ENCODE peak calls at places on chromosomes 5 and 9, in nine cellular contexts. One of them, this sample, is unnamed.

GRCh38 chr9:86500667-86501435 is 146.6 kb upstream of the TUT7 start:
- DNase-seq in MM.1S: no peak
- DNase-seq in stomach: no peak
- DNase-seq in mucosa of descending colon: no peak
- DNase-seq in cardiac fibroblast: peak; percentile 92
- DNase-seq in fibroblast of lung: peak; percentile 95
- DNase-seq in tibial nerve: peak; percentile 18
- DNase-seq in lower lobe of right lung: no peak
- DNase-seq in HL-60: no peak
- DNase-seq in this sample: no peak

GRCh38 chr5:14443665-14444064 is 137.9 kb upstream of the OTULINL start:
- DNase-seq in MM.1S: no peak
- DNase-seq in stomach: no peak
- DNase-seq in mucosa of descending colon: no peak
- DNase-seq in cardiac fibroblast: no peak
- DNase-seq in fibroblast of lung: no peak
- DNase-seq in tibial nerve: no peak
- DNase-seq in lower lobe of right lung: no peak
- DNase-seq in HL-60: no peak
- DNase-seq in this sample: peak; percentile 88

GRCh38 chr5:90381213-90381929 is 28.2 kb downstream of the CETN3 start:
- DNase-seq in MM.1S: peak; percentile 64
- DNase-seq in stomach: no peak
- DNase-seq in mucosa of descending colon: peak; percentile 23
- DNase-seq in cardiac fibroblast: no peak
- DNase-seq in fibroblast of lung: no peak
- DNase-seq in tibial nerve: no peak
- DNase-seq in lower lobe of right lung: no peak
- DNase-seq in HL-60: no peak
- DNase-seq in this sample: peak; percentile 80

GRCh38 chr5:149227168-149227826 is 44.4 kb upstream of the AFAP1L1 start:
- DNase-seq in MM.1S: no peak
- DNase-seq in stomach: no peak
- DNase-seq in mucosa of descending colon: no peak
- DNase-seq in cardiac fibroblast: peak; percentile 65
- DNase-seq in fibroblast of lung: no peak
- DNase-seq in tibial nerve: no peak
- DNase-seq in lower lobe of right lung: no peak
- DNase-seq in HL-60: no peak
- DNase-seq in this sample: no peak

GRCh38 chr9:91360551-91361293 is 996 bp downstream of the AUH start:
- DNase-seq in MM.1S: no peak
- DNase-seq in stomach: no peak
- DNase-seq in mucosa of descending colon: no peak
- DNase-seq in cardiac fibroblast: no peak
- DNase-seq in fibroblast of lung: peak; percentile 22
- DNase-seq in tibial nerve: no peak
- DNase-seq in lower lobe of right lung: no peak
- DNase-seq in HL-60: no peak
- DNase-seq in this sample: no peak

GRCh38 chr5:65955746-65956145 is 29.4 kb downstream of the ERBIN start:
- DNase-seq in MM.1S: no peak
- DNase-seq in stomach: no peak
- DNase-seq in mucosa of descending colon: no peak
- DNase-seq in cardiac fibroblast: no peak
- DNase-seq in fibroblast of lung: no peak
- DNase-seq in tibial nerve: no peak
- DNase-seq in lower lobe of right lung: no peak
- DNase-seq in HL-60: no peak
- DNase-seq in this sample: no peak

GRCh38 chr5:6758201-6758600 is 45.0 kb downstream of the TENT4A start:
- DNase-seq in MM.1S: no peak
- DNase-seq in stomach: no peak
- DNase-seq in mucosa of descending colon: no peak
- DNase-seq in cardiac fibroblast: no peak
- DNase-seq in fibroblast of lung: no peak
- DNase-seq in tibial nerve: no peak
- DNase-seq in lower lobe of right lung: no peak
- DNase-seq in HL-60: no peak
- DNase-seq in this sample: no peak

GRCh38 chr9:134687556-134687955 is 46.0 kb downstream of the COL5A1 start:
- DNase-seq in MM.1S: no peak
- DNase-seq in stomach: no peak
- DNase-seq in mucosa of descending colon: no peak
- DNase-seq in cardiac fibroblast: no peak
- DNase-seq in fibroblast of lung: no peak
- DNase-seq in tibial nerve: no peak
- DNase-seq in lower lobe of right lung: peak; percentile 16
- DNase-seq in HL-60: no peak
- DNase-seq in this sample: no peak

GRCh38 chr5:84381501-84382362 is 2.9 kb downstream of the EDIL3 start:
- DNase-seq in MM.1S: no peak
- DNase-seq in stomach: no peak
- DNase-seq in mucosa of descending colon: no peak
- DNase-seq in cardiac fibroblast: peak; percentile 44
- DNase-seq in fibroblast of lung: peak; percentile 23
- DNase-seq in tibial nerve: no peak
- DNase-seq in lower lobe of right lung: no peak
- DNase-seq in HL-60: peak; percentile 34
- DNase-seq in this sample: no peak

GRCh38 chr5:124315746-124316415 is 430.6 kb downstream of the ZNF608 start:
- DNase-seq in MM.1S: no peak
- DNase-seq in stomach: no peak
- DNase-seq in mucosa of descending colon: no peak
- DNase-seq in cardiac fibroblast: peak; percentile 50
- DNase-seq in fibroblast of lung: peak; percentile 88
- DNase-seq in tibial nerve: no peak
- DNase-seq in lower lobe of right lung: no peak
- DNase-seq in HL-60: no peak
- DNase-seq in this sample: no peak

GRCh38 chr9:79663878-79664277 is 92.1 kb downstream of the TLE4 start:
- DNase-seq in MM.1S: no peak
- DNase-seq in stomach: no peak
- DNase-seq in mucosa of descending colon: no peak
- DNase-seq in cardiac fibroblast: no peak
- DNase-seq in fibroblast of lung: no peak
- DNase-seq in tibial nerve: no peak
- DNase-seq in lower lobe of right lung: no peak
- DNase-seq in HL-60: no peak
- DNase-seq in this sample: no peak

GRCh38 chr9:133814586-133815090 is 76.5 kb upstream of the SARDH start:
- DNase-seq in MM.1S: no peak
- DNase-seq in stomach: no peak
- DNase-seq in mucosa of descending colon: no peak
- DNase-seq in cardiac fibroblast: no peak
- DNase-seq in fibroblast of lung: no peak
- DNase-seq in tibial nerve: no peak
- DNase-seq in lower lobe of right lung: no peak
- DNase-seq in HL-60: no peak
- DNase-seq in this sample: no peak

GRCh38 chr5:3595102-3595961 is at the start of gene IRX1:
- DNase-seq in MM.1S: no peak
- DNase-seq in stomach: no peak
- DNase-seq in mucosa of descending colon: no peak
- DNase-seq in cardiac fibroblast: no peak
- DNase-seq in fibroblast of lung: no peak
- DNase-seq in tibial nerve: no peak
- DNase-seq in lower lobe of right lung: no peak
- DNase-seq in HL-60: no peak
- DNase-seq in this sample: no peak

GRCh38 chr5:150766265-150766664 is 7.4 kb upstream of the DCTN4 start:
- DNase-seq in MM.1S: no peak
- DNase-seq in stomach: no peak
- DNase-seq in mucosa of descending colon: no peak
- DNase-seq in cardiac fibroblast: no peak
- DNase-seq in fibroblast of lung: no peak
- DNase-seq in tibial nerve: no peak
- DNase-seq in lower lobe of right lung: no peak
- DNase-seq in HL-60: no peak
- DNase-seq in this sample: no peak

GRCh38 chr5:133343196-133343595 is 269.1 kb downstream of the FSTL4 start:
- DNase-seq in MM.1S: no peak
- DNase-seq in stomach: no peak
- DNase-seq in mucosa of descending colon: no peak
- DNase-seq in cardiac fibroblast: no peak
- DNase-seq in fibroblast of lung: no peak
- DNase-seq in tibial nerve: no peak
- DNase-seq in lower lobe of right lung: no peak
- DNase-seq in HL-60: no peak
- DNase-seq in this sample: peak; percentile 23

DNA sequence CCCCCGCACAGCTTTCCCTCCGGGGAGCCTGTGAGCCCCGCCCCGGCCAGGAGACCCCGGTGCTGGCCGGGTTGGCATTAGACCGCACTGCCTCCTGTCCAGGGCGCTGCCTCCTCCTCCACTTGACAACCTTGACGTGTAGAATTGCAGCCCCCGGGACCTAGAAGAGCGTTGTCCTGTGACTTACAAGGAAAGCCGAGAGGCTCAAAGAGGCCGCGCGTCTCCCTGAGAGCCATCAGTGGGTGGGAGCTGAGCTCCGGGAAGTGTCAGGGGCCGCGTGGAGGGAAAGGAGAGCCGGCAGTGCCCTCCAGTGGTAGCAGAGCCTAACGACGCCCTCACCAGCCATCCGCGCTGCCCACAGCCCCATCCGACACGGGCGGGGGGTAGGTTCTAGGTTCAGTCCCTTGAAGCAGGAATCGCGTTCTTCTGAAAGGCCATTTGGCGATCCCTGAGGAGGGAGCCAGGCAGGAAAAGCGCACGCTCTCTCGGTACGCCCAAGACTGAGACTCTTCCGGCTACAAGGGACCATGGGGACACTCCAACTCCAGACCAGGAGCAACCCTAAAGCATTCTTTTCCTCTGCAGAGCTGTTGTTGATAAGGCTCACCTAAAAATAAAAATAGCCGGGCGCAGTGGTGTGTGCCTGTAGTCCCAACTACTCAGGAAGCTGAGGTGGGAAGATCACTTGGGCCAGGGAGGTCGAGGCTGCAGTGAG is 40.6 kb upstream of the SAP30L start:
- DNase-seq in MM.1S: peak; percentile 75
- DNase-seq in stomach: peak; percentile 80
- DNase-seq in mucosa of descending colon: peak; percentile 82
- DNase-seq in cardiac fibroblast: peak; percentile 80
- DNase-seq in fibroblast of lung: peak; percentile 69
- DNase-seq in tibial nerve: peak; percentile 76
- DNase-seq in lower lobe of right lung: peak; percentile 84
- DNase-seq in HL-60: peak; percentile 12
- DNase-seq in this sample: no peak
- H3K4me3 ChIP-seq in MM.1S: peak overlapping the region; percentile 35
- H3K4me3 ChIP-seq in stomach: peak overlapping the region; percentile 35
- H3K4me3 ChIP-seq in mucosa of descending colon: no peak overlapping the region
- H3K4me3 ChIP-seq in cardiac fibroblast: peak overlapping the region; percentile 30
- H3K4me3 ChIP-seq in fibroblast of lung: peak overlapping the region; percentile 24
- H3K4me3 ChIP-seq in tibial nerve: peak overlapping the region; percentile 41
- H3K4me3 ChIP-seq in lower lobe of right lung: peak overlapping the region; percentile 46
- H3K4me3 ChIP-seq in HL-60: peak overlapping the region; percentile 16
- H3K4me3 ChIP-seq in this sample: peak overlapping the region; percentile 17

DNA sequence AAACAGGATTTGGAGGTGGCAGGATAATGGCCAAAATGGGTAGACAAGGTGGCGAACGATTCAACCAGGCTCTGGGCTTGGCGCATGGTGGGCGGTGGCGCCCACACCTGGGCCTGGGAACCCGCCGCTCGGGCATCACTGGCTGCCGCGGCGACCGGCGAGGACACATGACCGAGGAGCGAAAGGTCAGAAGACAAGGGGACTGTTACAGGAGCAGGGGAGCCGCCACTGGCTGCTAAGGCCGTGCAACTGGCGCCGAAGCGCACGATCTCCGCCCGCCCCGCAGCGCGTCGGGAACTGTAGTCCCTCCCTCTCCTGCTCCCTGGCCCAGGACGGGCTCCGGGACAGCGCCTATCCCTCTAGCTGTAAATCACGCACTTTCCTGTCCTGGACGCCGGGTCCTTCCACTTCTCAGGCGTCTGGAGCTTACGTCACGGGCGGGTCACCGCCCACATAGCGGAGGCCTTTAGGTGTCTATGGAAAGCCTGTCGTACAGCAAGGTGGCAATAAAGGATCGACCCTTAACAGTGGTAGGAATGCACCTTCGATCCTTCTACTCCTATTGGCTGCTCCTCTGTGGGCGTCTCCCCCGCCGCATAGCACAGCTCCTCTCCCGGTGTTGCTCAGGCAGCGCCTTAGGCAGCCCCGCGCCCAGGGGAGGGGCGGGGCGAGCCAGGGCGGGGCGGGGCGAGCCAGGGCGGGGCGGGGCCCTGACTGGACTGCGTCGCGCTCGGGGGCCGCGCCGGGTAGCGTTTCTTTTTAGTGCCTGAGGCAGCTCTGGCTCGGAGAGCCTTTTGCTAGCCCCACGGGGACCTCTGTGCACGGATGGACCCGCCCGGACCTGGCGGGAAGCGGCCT is at the start of gene ICE1:
- DNase-seq in MM.1S: peak; percentile 97
- DNase-seq in stomach: peak; percentile 98
- DNase-seq in mucosa of descending colon: peak; percentile 96
- DNase-seq in cardiac fibroblast: peak; percentile 99
- DNase-seq in fibroblast of lung: peak; percentile 99
- DNase-seq in tibial nerve: peak; percentile 96
- DNase-seq in lower lobe of right lung: peak; percentile 98
- DNase-seq in HL-60: peak; percentile 95
- DNase-seq in this sample: peak; percentile 97
- TF ChIP-seq CTCF in MM.1S: no peak
- TF ChIP-seq CTCF in stomach: no peak
- TF ChIP-seq CTCF in mucosa of descending colon: peak; percentile 11
- TF ChIP-seq CTCF in cardiac fibroblast: no peak
- TF ChIP-seq CTCF in fibroblast of lung: no peak
- TF ChIP-seq CTCF in tibial nerve: no peak
- TF ChIP-seq CTCF in lower lobe of right lung: no peak
- TF ChIP-seq CTCF in HL-60: no peak
- TF ChIP-seq CTCF in this sample: no peak

GRCh38 chr5:1875481-1875842 is 7.3 kb downstream of the IRX4 start:
- DNase-seq in MM.1S: no peak
- DNase-seq in stomach: no peak
- DNase-seq in mucosa of descending colon: no peak
- DNase-seq in cardiac fibroblast: no peak
- DNase-seq in fibroblast of lung: no peak
- DNase-seq in tibial nerve: no peak
- DNase-seq in lower lobe of right lung: no peak
- DNase-seq in HL-60: no peak
- DNase-seq in this sample: no peak
- H3K4me3 ChIP-seq in MM.1S: no peak overlapping the region
- H3K4me3 ChIP-seq in stomach: no peak overlapping the region
- H3K4me3 ChIP-seq in mucosa of descending colon: no peak overlapping the region
- H3K4me3 ChIP-seq in cardiac fibroblast: no peak overlapping the region
- H3K4me3 ChIP-seq in fibroblast of lung: no peak overlapping the region
- H3K4me3 ChIP-seq in tibial nerve: no peak overlapping the region
- H3K4me3 ChIP-seq in lower lobe of right lung: no peak overlapping the region
- H3K4me3 ChIP-seq in HL-60: no peak overlapping the region
- H3K4me3 ChIP-seq in this sample: no peak overlapping the region

DNA sequence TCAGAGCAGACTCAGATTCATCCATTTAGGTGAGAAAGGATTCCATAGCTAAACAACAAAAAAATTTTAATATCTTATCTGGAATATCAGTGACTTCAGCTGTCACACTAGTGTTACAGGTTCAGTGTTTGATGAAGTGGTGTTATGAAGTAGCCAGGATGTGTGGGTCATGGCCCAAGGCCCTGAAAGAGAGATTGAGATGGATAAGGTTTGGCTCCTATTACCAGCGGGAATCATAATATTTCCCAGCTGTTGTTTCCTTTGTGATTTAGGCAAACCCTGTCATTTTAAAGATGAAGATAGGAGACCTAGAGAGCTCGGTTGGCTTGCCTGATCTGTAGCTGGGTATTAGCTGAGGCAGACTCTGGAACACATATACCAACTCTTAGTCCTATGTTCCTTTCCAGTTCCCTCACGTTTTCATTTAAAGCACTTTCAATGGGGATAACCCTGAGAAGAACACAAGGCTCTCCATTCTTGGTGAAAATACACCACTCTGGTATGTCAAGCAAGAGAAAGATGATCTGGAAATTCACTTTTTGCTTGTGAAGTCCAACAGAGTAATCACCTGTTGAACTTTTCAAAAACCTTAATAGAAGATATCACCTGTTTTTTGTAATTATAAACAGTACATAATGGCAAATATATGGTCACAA is 54.8 kb downstream of the SV2C start:
- DNase-seq in MM.1S: no peak
- DNase-seq in stomach: no peak
- DNase-seq in mucosa of descending colon: no peak
- DNase-seq in cardiac fibroblast: no peak
- DNase-seq in fibroblast of lung: no peak
- DNase-seq in tibial nerve: no peak
- DNase-seq in lower lobe of right lung: no peak
- DNase-seq in HL-60: no peak
- DNase-seq in this sample: no peak
- TF ChIP-seq CTCF in MM.1S: no peak
- TF ChIP-seq CTCF in stomach: no peak
- TF ChIP-seq CTCF in mucosa of descending colon: no peak
- TF ChIP-seq CTCF in cardiac fibroblast: no peak
- TF ChIP-seq CTCF in fibroblast of lung: no peak
- TF ChIP-seq CTCF in tibial nerve: no peak
- TF ChIP-seq CTCF in lower lobe of right lung: no peak
- TF ChIP-seq CTCF in HL-60: no peak
- TF ChIP-seq CTCF in this sample: no peak